ENCODE peak calls at places on chromosomes 12 and 14, in six cellular contexts. One of them, this sample, is unnamed.

GRCh38 chr12:50764861-50765324 is 992 bp downstream of the ATF1 start:
- DNase-seq in HepG2: peak
- DNase-seq in K562: no peak
- DNase-seq in A549: peak
- DNase-seq in IMR-90: peak
- DNase-seq in SK-N-SH: peak
- DNase-seq in this sample: no peak

GRCh38 chr12:57234571-57235011 is 5.1 kb downstream of the SHMT2 start:
- DNase-seq in K562: no peak
- DNase-seq in HepG2: no peak
- DNase-seq in IMR-90: no peak
- DNase-seq in SK-N-SH: peak
- DNase-seq in A549: no peak
- DNase-seq in this sample: no peak

GRCh38 chr14:64952598-64953309 is 10.2 kb upstream of the GPX2 start:
- DNase-seq in SK-N-SH: no peak
- DNase-seq in A549: peak
- DNase-seq in IMR-90: no peak
- DNase-seq in HepG2: no peak
- DNase-seq in K562: peak
- DNase-seq in this sample: peak

GRCh38 chr14:65749287-65749686 is 336.8 kb downstream of the FUT8 start:
- DNase-seq in HepG2: no peak
- DNase-seq in K562: no peak
- DNase-seq in A549: no peak
- DNase-seq in SK-N-SH: no peak
- DNase-seq in IMR-90: no peak
- DNase-seq in this sample: no peak

GRCh38 chr12:7113389-7113871 is 4.4 kb upstream of the C1RL start:
- DNase-seq in A549: peak
- DNase-seq in IMR-90: peak
- DNase-seq in SK-N-SH: peak
- DNase-seq in HepG2: no peak
- DNase-seq in K562: peak
- DNase-seq in this sample: no peak

GRCh38 chr12:18461738-18462137 is 200.4 kb downstream of the PIK3C2G start:
- DNase-seq in IMR-90: no peak
- DNase-seq in K562: no peak
- DNase-seq in SK-N-SH: no peak
- DNase-seq in A549: no peak
- DNase-seq in HepG2: no peak
- DNase-seq in this sample: no peak

GRCh38 chr12:1544991-1545700 is 49.2 kb downstream of the FBXL14 start:
- DNase-seq in K562: no peak
- DNase-seq in SK-N-SH: no peak
- DNase-seq in HepG2: peak
- DNase-seq in IMR-90: peak
- DNase-seq in A549: peak
- DNase-seq in this sample: no peak

GRCh38 chr12:55719371-55719770 is 822 bp upstream of the RDH5 start:
- DNase-seq in K562: no peak
- DNase-seq in IMR-90: no peak
- DNase-seq in HepG2: no peak
- DNase-seq in A549: no peak
- DNase-seq in SK-N-SH: no peak
- DNase-seq in this sample: no peak

GRCh38 chr12:66623455-66623854 is 55.4 kb downstream of the GRIP1 start:
- DNase-seq in A549: no peak
- DNase-seq in HepG2: no peak
- DNase-seq in SK-N-SH: no peak
- DNase-seq in K562: no peak
- DNase-seq in IMR-90: no peak
- DNase-seq in this sample: no peak

GRCh38 chr12:82529096-82529495 is 157.6 kb upstream of the TMTC2 start:
- DNase-seq in IMR-90: no peak
- DNase-seq in SK-N-SH: no peak
- DNase-seq in K562: no peak
- DNase-seq in A549: no peak
- DNase-seq in HepG2: no peak
- DNase-seq in this sample: no peak

GRCh38 chr12:20525064-20525610 is 156.8 kb downstream of the PDE3A start:
- DNase-seq in SK-N-SH: no peak
- DNase-seq in K562: no peak
- DNase-seq in IMR-90: peak
- DNase-seq in A549: peak
- DNase-seq in HepG2: no peak
- DNase-seq in this sample: no peak

GRCh38 chr12:12874014-12874413 is 17.3 kb upstream of the GPRC5A start:
- DNase-seq in A549: no peak
- DNase-seq in K562: no peak
- DNase-seq in HepG2: no peak
- DNase-seq in SK-N-SH: no peak
- DNase-seq in IMR-90: no peak
- DNase-seq in this sample: no peak

GRCh38 chr12:9736931-9737705 is 4.2 kb upstream of the CLECL1 start:
- DNase-seq in SK-N-SH: no peak
- DNase-seq in A549: no peak
- DNase-seq in HepG2: no peak
- DNase-seq in K562: no peak
- DNase-seq in IMR-90: no peak
- DNase-seq in this sample: no peak

GRCh38 chr12:112386726-112387125 is 4.5 kb upstream of the HECTD4 start:
- DNase-seq in A549: no peak
- DNase-seq in HepG2: peak
- DNase-seq in K562: peak
- DNase-seq in IMR-90: peak
- DNase-seq in SK-N-SH: no peak
- DNase-seq in this sample: no peak

GRCh38 chr12:6215932-6216494 is 15.8 kb downstream of the CD9 start:
- DNase-seq in A549: peak
- DNase-seq in HepG2: no peak
- DNase-seq in K562: no peak
- DNase-seq in SK-N-SH: no peak
- DNase-seq in IMR-90: peak
- DNase-seq in this sample: no peak

GRCh38 chr14:35754671-35755070 is 54.4 kb downstream of the RALGAPA1 start:
- DNase-seq in IMR-90: no peak
- DNase-seq in HepG2: no peak
- DNase-seq in K562: no peak
- DNase-seq in SK-N-SH: no peak
- DNase-seq in A549: no peak
- DNase-seq in this sample: no peak

GRCh38 chr14:90530523-90530922 is 133.7 kb downstream of the CALM1 start:
- DNase-seq in IMR-90: no peak
- DNase-seq in K562: no peak
- DNase-seq in A549: no peak
- DNase-seq in HepG2: no peak
- DNase-seq in SK-N-SH: no peak
- DNase-seq in this sample: no peak

GRCh38 chr12:104665296-104665695 is 208.5 kb downstream of the CHST11 start:
- DNase-seq in A549: no peak
- DNase-seq in SK-N-SH: no peak
- DNase-seq in K562: no peak
- DNase-seq in IMR-90: no peak
- DNase-seq in HepG2: no peak
- DNase-seq in this sample: no peak

DNA sequence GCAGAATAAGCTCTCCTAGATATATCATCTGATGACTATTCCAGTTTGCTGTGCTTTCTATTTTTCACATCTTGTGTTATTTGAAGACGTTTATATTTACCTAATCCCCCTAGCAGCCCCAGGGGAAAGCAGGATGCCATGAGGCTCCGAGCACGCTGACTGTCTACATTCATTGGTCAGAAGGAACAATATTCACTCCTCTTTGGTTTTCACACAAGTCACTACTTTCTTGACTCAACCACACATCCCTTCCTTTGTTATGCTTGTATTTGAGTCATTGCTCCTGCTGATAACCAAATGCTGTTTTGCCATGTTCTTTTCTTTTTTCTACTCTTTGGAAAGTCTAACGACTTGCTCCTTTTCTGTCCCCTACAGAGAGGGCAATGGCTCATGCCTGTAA is 86.5 kb upstream of the SLC38A2 start:
- DNase-seq in A549: no peak
- DNase-seq in IMR-90: peak
- DNase-seq in SK-N-SH: no peak
- DNase-seq in HepG2: no peak
- DNase-seq in K562: no peak
- DNase-seq in this sample: no peak
- TF ChIP-seq SMC3 in A549: no peak
- TF ChIP-seq SMC3 in IMR-90: no peak
- TF ChIP-seq SMC3 in SK-N-SH: no peak
- TF ChIP-seq SMC3 in HepG2: no peak
- TF ChIP-seq SMC3 in K562: no peak
- TF ChIP-seq SMC3 in this sample: no peak

GRCh38 chr14:104678901-104679705 is 10.3 kb upstream of the INF2 start:
- DNase-seq in SK-N-SH: no peak
- DNase-seq in K562: no peak
- DNase-seq in HepG2: no peak
- DNase-seq in IMR-90: no peak
- DNase-seq in A549: no peak
- DNase-seq in this sample: no peak

GRCh38 chr14:104680056-104680805 is 9.2 kb upstream of the INF2 start:
- DNase-seq in IMR-90: peak
- DNase-seq in HepG2: no peak
- DNase-seq in K562: peak
- DNase-seq in A549: peak
- DNase-seq in SK-N-SH: no peak
- DNase-seq in this sample: no peak

GRCh38 chr14:104682107-104682593 is 7.3 kb upstream of the INF2 start:
- DNase-seq in HepG2: no peak
- DNase-seq in SK-N-SH: peak
- DNase-seq in IMR-90: no peak
- DNase-seq in A549: peak
- DNase-seq in K562: no peak
- DNase-seq in this sample: no peak

GRCh38 chr14:104681689-104682074 is 7.7 kb upstream of the INF2 start:
- DNase-seq in K562: no peak
- DNase-seq in HepG2: peak
- DNase-seq in A549: peak
- DNase-seq in IMR-90: peak
- DNase-seq in SK-N-SH: peak
- DNase-seq in this sample: no peak

GRCh38 chr14:104680806-104681688 is 8.4 kb upstream of the INF2 start:
- DNase-seq in IMR-90: peak
- DNase-seq in HepG2: peak
- DNase-seq in SK-N-SH: no peak
- DNase-seq in K562: no peak
- DNase-seq in A549: peak
- DNase-seq in this sample: no peak
- TF ChIP-seq SMC3 in IMR-90: peak
- TF ChIP-seq SMC3 in HepG2: peak
- TF ChIP-seq SMC3 in SK-N-SH: no peak
- TF ChIP-seq SMC3 in K562: no peak
- TF ChIP-seq SMC3 in A549: no peak
- TF ChIP-seq SMC3 in this sample: no peak

DNA sequence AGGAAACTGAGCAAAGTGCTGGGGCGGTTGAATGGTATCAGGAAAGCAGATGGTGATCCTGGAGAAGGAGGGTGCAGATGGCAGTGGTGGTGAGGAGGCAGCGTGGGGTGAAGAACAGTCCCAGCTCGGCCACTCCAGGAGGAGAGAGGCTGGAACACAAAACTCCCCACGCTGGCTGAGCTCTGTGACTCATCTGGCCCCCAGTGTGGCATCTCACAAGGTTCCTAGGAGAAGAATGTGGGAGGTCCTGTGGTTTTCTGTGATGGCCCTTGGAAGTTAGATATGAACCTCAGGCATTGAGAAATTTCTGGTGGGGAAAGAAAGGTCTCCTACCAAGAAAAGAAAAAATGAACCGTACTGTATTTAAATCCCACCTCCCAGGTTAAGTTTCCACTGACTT is 8.0 kb upstream of the NRXN3 start:
- DNase-seq in HepG2: no peak
- DNase-seq in A549: no peak
- DNase-seq in SK-N-SH: no peak
- DNase-seq in IMR-90: no peak
- DNase-seq in K562: peak
- DNase-seq in this sample: no peak
- TF ChIP-seq SMC3 in HepG2: no peak
- TF ChIP-seq SMC3 in A549: no peak
- TF ChIP-seq SMC3 in SK-N-SH: no peak
- TF ChIP-seq SMC3 in IMR-90: no peak
- TF ChIP-seq SMC3 in K562: no peak
- TF ChIP-seq SMC3 in this sample: no peak

GRCh38 chr14:59265808-59266207 is 77.3 kb downstream of the DAAM1 start:
- DNase-seq in IMR-90: no peak
- DNase-seq in K562: no peak
- DNase-seq in A549: no peak
- DNase-seq in SK-N-SH: no peak
- DNase-seq in HepG2: no peak
- DNase-seq in this sample: no peak
- TF ChIP-seq SMC3 in IMR-90: no peak
- TF ChIP-seq SMC3 in K562: no peak
- TF ChIP-seq SMC3 in A549: no peak
- TF ChIP-seq SMC3 in SK-N-SH: no peak
- TF ChIP-seq SMC3 in HepG2: no peak
- TF ChIP-seq SMC3 in this sample: no peak

GRCh38 chr14:70189678-70190077 is 927 bp upstream of the SLC8A3 start:
- DNase-seq in SK-N-SH: peak
- DNase-seq in HepG2: no peak
- DNase-seq in IMR-90: no peak
- DNase-seq in A549: no peak
- DNase-seq in K562: no peak
- DNase-seq in this sample: no peak

GRCh38 chr14:70190156-70190555 is 1.4 kb upstream of the SLC8A3 start:
- DNase-seq in HepG2: no peak
- DNase-seq in K562: no peak
- DNase-seq in SK-N-SH: no peak
- DNase-seq in IMR-90: no peak
- DNase-seq in A549: no peak
- DNase-seq in this sample: no peak

GRCh38 chr14:70188292-70188607 is 501 bp downstream of the SLC8A3 start:
- DNase-seq in K562: no peak
- DNase-seq in A549: no peak
- DNase-seq in IMR-90: no peak
- DNase-seq in SK-N-SH: peak
- DNase-seq in HepG2: no peak
- DNase-seq in this sample: no peak

GRCh38 chr14:70186826-70187483 is 1.8 kb downstream of the SLC8A3 start:
- DNase-seq in K562: no peak
- DNase-seq in A549: no peak
- DNase-seq in HepG2: no peak
- DNase-seq in IMR-90: no peak
- DNase-seq in SK-N-SH: peak
- DNase-seq in this sample: no peak

GRCh38 chr14:70188608-70189540 is at the start of gene SLC8A3:
- DNase-seq in SK-N-SH: peak
- DNase-seq in IMR-90: peak
- DNase-seq in HepG2: no peak
- DNase-seq in A549: peak
- DNase-seq in K562: no peak
- DNase-seq in this sample: no peak
- TF ChIP-seq SMC3 in SK-N-SH: no peak
- TF ChIP-seq SMC3 in IMR-90: no peak
- TF ChIP-seq SMC3 in HepG2: no peak
- TF ChIP-seq SMC3 in A549: no peak
- TF ChIP-seq SMC3 in K562: no peak
- TF ChIP-seq SMC3 in this sample: no peak

This sample was measured in GM12878.